ENCODE peak calls at places on chromosomes 5 and 9, in seven cellular contexts. V is BJ, G is brain microvascular endothelial cell, Y is fibroblast of lung, D is astrocyte of the spinal cord, M is right lobe of liver, J is uterus. Q is an unnamed sample.

GRCh38 chr5:139723986-139724587 is 71.5 kb upstream of the PSD2 start:
- DNase-seq in V (no peak), G (no peak), Y (no peak), D (no peak), M (no peak), J (no peak), Q (no peak)

GRCh38 chr5:79107020-79107796 is 4.4 kb upstream of the BHMT start:
- DNase-seq in V (peak; percentile 17), G (no peak), Y (peak; percentile 24), D (no peak), M (no peak), J (no peak), Q (peak; percentile 58)

GRCh38 chr9:92711146-92711545 is 41.2 kb upstream of the IPPK start:
- DNase-seq in V (no peak), G (no peak), Y (no peak), D (peak; percentile 8), M (no peak), J (no peak), Q (no peak)

GRCh38 chr5:34449639-34450038 is 206.5 kb upstream of the RAI14 start:
- DNase-seq in V (no peak), G (no peak), Y (no peak), D (no peak), M (no peak), J (no peak), Q (no peak)

GRCh38 chr5:52943285-52943684 is 45.9 kb upstream of the ITGA2 start:
- DNase-seq in V (no peak), G (no peak), Y (no peak), D (no peak), M (no peak), J (no peak), Q (no peak)

GRCh38 chr5:35247645-35248034 is 17.4 kb upstream of the PRLR start:
- DNase-seq in V (no peak), G (peak; percentile 12), Y (peak; percentile 49), D (peak; percentile 50), M (no peak), J (no peak), Q (no peak)

GRCh38 chr5:31853398-31854135 is 214.6 kb downstream of the PDZD2 start:
- DNase-seq in V (no peak), G (no peak), Y (no peak), D (no peak), M (no peak), J (no peak), Q (no peak)

GRCh38 chr5:148436029-148436428 is 52.3 kb downstream of the FBXO38 start:
- DNase-seq in V (no peak), G (no peak), Y (no peak), D (no peak), M (no peak), J (no peak), Q (no peak)

GRCh38 chr5:173055983-173056782 is at the start of gene CREBRF:
- DNase-seq in V (peak; percentile 76), G (peak; percentile 91), Y (peak; percentile 92), D (peak; percentile 96), M (peak; percentile 99), J (peak; percentile 98), Q (peak; percentile 98)

GRCh38 chr9:87829756-87830155 is 52.9 kb upstream of the SPATA31E1 start:
- DNase-seq in V (no peak), G (no peak), Y (peak; percentile 68), D (peak; percentile 76), M (no peak), J (no peak), Q (no peak)

GRCh38 chr5:122195784-122196394 is 66.5 kb downstream of the ZNF474 start:
- DNase-seq in V (peak; percentile 27), G (peak; percentile 58), Y (peak; percentile 48), D (peak; percentile 76), M (no peak), J (peak; percentile 25), Q (peak; percentile 72)

GRCh38 chr5:155129513-155129880 is 115.9 kb downstream of the KIF4B start:
- DNase-seq in V (no peak), G (no peak), Y (no peak), D (no peak), M (no peak), J (no peak), Q (no peak)

DNA sequence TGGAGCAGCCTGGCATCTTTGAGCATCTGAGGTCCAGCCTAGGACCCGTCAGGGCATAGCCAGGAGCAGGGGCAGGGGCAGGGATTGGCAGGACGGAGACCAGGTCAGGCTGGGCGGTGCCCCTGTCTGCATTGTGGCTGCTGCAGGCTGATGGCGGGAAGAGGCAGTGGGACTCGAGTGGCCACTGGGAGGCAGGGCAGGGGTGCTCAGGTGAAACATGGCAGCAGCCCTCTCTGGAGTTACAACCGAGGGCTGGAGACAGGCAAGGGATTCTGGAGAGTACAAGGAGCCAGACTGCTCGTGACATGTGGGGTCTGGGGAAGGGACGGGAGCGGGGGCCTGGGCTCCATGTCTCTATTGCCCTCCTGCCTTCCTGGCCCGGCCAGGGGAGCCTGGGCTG is 97.4 kb upstream of the RAPGEF1 start:
- DNase-seq in V (no peak), G (no peak), Y (no peak), D (no peak), M (peak; percentile 35), J (no peak), Q (no peak)
- TF ChIP-seq CTCF in V (peak; percentile 8), G (peak; percentile 31), Y (no peak), D (peak; percentile 31), M (peak; percentile 20), J (no peak), Q (peak; percentile 37)

DNA sequence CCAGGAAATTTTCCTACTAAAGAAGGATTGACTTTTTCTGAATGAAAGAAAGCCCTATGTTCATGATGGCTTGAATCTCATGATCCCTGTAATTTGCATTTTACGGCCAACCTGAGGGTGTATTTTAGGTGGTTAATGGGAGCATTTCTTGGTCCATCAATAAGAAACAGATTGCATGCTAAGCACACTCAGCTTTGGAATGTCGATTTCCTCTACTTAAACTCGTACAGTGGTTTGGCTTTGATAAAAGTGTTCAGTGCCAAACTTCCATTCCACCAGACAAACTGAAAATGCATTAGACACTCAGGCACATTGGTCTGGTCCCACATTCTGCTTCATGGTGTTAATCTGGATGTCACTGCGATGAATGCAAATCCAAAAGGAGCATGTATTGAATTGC is 77.0 kb downstream of the VCAN start:
- DNase-seq in V (peak; percentile 38), G (no peak), Y (peak; percentile 94), D (peak; percentile 68), M (no peak), J (no peak), Q (no peak)
- H3K4me3 ChIP-seq in V (no peak overlapping the region), G (no peak overlapping the region), Y (no peak overlapping the region), D (no peak overlapping the region), M (no peak overlapping the region), J (no peak overlapping the region), Q (no peak overlapping the region)

DNA sequence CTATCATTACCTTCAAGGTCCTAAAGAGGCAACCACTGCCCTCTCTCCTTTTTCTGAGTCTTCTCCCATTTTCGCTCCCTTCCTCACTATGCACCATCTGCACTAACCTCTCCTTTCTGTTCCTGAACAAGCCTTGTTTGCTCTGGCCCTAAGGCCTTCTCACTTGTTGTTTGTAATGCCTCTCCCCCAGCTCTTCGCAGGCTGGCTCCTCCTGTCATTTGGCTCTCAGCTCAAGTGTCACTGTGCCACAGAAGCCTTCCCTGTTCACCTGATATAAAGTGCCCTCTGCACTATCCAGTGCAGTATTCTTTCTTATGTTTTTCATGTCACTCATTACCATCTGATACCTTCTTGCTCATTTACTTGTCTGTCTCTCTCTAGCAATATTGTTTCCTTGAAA is 303.7 kb downstream of the KCNN2 start:
- DNase-seq in V (no peak), G (no peak), Y (no peak), D (no peak), M (no peak), J (no peak), Q (no peak)
- TF ChIP-seq CTCF in V (no peak), G (no peak), Y (no peak), D (no peak), M (no peak), J (no peak), Q (no peak)

DNA sequence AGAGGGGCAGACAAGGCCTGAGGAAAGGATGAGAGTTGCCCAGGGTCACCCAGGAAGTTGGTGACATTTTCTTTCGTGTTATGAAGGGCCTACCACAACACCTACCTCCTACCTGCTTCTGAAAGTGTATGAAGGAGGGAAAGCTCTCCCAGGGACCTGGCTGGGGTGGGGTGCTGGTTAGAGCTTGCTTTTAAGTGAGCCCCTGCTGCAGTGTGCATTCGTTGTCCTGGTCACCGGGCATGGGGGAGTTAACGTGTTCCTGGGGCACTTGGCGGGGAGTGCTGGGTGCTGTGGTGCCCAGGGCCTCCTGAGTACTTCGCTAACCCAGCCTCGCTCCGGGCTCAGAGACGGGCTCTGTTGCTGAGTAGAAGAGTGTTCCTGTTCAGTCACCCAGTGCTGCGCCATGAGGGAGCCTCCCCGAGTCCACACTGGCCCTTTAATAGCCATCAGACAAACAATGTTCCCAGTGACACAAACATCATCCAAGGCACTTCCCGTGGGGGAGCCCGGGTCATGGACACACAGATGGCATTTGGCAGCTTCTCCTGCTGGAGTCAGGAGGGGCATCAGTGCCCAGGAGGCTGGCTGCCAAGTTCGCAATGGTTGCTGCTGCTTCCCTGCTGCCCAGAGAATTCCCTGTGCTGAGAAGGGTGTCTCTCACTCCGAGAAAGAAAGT is 85.7 kb downstream of the AMBP start:
- DNase-seq in V (no peak), G (no peak), Y (no peak), D (no peak), M (peak; percentile 91), J (no peak), Q (no peak)
- H3K4me3 ChIP-seq in V (no peak overlapping the region), G (no peak overlapping the region), Y (no peak overlapping the region), D (no peak overlapping the region), M (peak overlapping the region; percentile 17), J (no peak overlapping the region), Q (no peak overlapping the region)

GRCh38 chr5:102090770-102091169 is 205.3 kb downstream of the SLCO4C1 start:
- DNase-seq in V (no peak), G (no peak), Y (no peak), D (no peak), M (no peak), J (no peak), Q (no peak)
- TF ChIP-seq CTCF in V (no peak), G (peak; percentile 20), Y (no peak), D (peak; percentile 26), M (no peak), J (no peak), Q (no peak)

GRCh38 chr5:619444-619843 is 7.3 kb downstream of the CEP72 start:
- DNase-seq in V (no peak), G (no peak), Y (no peak), D (no peak), M (peak; percentile 10), J (no peak), Q (no peak)

GRCh38 chr5:620152-620551 is 8.0 kb downstream of the CEP72 start:
- DNase-seq in V (no peak), G (no peak), Y (no peak), D (no peak), M (peak; percentile 8), J (no peak), Q (no peak)

GRCh38 chr5:617896-618295 is 5.8 kb downstream of the CEP72 start:
- DNase-seq in V (no peak), G (no peak), Y (no peak), D (no peak), M (no peak), J (no peak), Q (no peak)

GRCh38 chr5:618450-618849 is 6.3 kb downstream of the CEP72 start:
- DNase-seq in V (no peak), G (no peak), Y (no peak), D (no peak), M (no peak), J (no peak), Q (no peak)

GRCh38 chr5:616342-617039 is 4.4 kb downstream of the CEP72 start:
- DNase-seq in V (no peak), G (no peak), Y (no peak), D (no peak), M (peak; percentile 19), J (no peak), Q (peak; percentile 17)
- H3K4me3 ChIP-seq in V (no peak overlapping the region), G (no peak overlapping the region), Y (no peak overlapping the region), D (no peak overlapping the region), M (no peak overlapping the region), J (no peak overlapping the region), Q (no peak overlapping the region)

Q was measured in fibroblast of villous mesenchyme.